ENCODE peak calls at places on chromosomes 7 and 10, in four cellular contexts. B is WTC11, D is SK-N-SH, I is H1. N is an unnamed sample.

GRCh38 chr7:140478361-140479061 is 794 bp downstream of the MKRN1 start:
- DNase-seq in B (no peak), D (peak; percentile 84), I (peak; percentile 72), N (no peak)

GRCh38 chr10:45063605-45064231 is 63.0 kb downstream of the ZNF22 start:
- DNase-seq in B (no peak), D (no peak), I (no peak), N (no peak)

GRCh38 chr7:44333971-44334733 is 8.8 kb upstream of the CAMK2B start:
- DNase-seq in B (no peak), D (no peak), I (peak; percentile 37), N (no peak)

GRCh38 chr10:76432274-76433012 is 1001.0 kb downstream of the LRMDA start:
- DNase-seq in B (no peak), D (peak; percentile 18), I (no peak), N (no peak)

GRCh38 chr7:23275906-23276305 is 23.2 kb upstream of the MALSU1 start:
- DNase-seq in B (no peak), D (no peak), I (no peak), N (no peak)

GRCh38 chr10:102581401-102581800 is 62.9 kb upstream of the TRIM8 start:
- DNase-seq in B (no peak), D (no peak), I (no peak), N (no peak)

GRCh38 chr7:134875867-134876266 is 96.4 kb downstream of the CALD1 start:
- DNase-seq in B (no peak), D (no peak), I (no peak), N (no peak)

GRCh38 chr7:108529341-108529740 is 3.4 kb upstream of the PNPLA8 start:
- DNase-seq in B (no peak), D (no peak), I (no peak), N (no peak)

GRCh38 chr10:5595591-5596590 is 70.5 kb downstream of the ASB13 start:
- DNase-seq in B (no peak), D (no peak), I (no peak), N (no peak)

GRCh38 chr7:150580995-150581394 is 13.8 kb downstream of the GIMAP4 start:
- DNase-seq in B (no peak), D (no peak), I (no peak), N (no peak)
- TF ChIP-seq TEAD4 in B (no peak), D (no peak), I (no peak), N (no peak)

GRCh38 chr7:27842094-27842493 is 102.1 kb downstream of the TAX1BP1 start:
- DNase-seq in B (no peak), D (peak; percentile 27), I (no peak), N (peak; percentile 41)
- TF ChIP-seq TEAD4 in B (no peak), D (no peak), I (no peak), N (no peak)

DNA sequence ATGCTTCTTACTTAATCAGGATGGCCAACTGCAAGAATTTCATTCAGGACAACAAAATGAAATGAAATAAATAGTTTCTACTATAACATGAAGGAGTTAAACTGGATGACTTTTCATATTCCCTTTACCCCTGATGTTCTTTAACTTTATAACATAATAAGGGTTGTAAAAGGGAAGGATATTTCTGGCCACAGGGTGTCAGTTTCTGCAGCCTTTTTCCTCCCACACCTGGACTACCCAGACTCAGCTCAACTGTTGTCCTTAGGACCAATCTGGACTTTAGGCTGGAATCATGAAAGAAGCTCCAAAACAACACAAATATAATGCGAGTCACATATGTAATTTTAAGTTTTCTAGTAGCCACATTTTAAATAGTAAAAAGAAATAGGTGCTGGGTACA is 43.4 kb downstream of the PRPS1L1 start:
- DNase-seq in B (no peak), D (no peak), I (no peak), N (no peak)
- TF ChIP-seq TEAD4 in B (no peak), D (no peak), I (no peak), N (no peak)

GRCh38 chr10:16386855-16387254 is 50.0 kb upstream of the PTER start:
- DNase-seq in B (peak; percentile 40), D (no peak), I (peak; percentile 64), N (no peak)

GRCh38 chr10:16384064-16384463 is 52.7 kb upstream of the PTER start:
- DNase-seq in B (no peak), D (no peak), I (no peak), N (no peak)

GRCh38 chr10:16381083-16381482 is 55.7 kb upstream of the PTER start:
- DNase-seq in B (no peak), D (no peak), I (no peak), N (no peak)
- TF ChIP-seq TEAD4 in B (no peak), D (no peak), I (no peak), N (no peak)

GRCh38 chr10:52335665-52336064 is 21.6 kb downstream of the DKK1 start:
- DNase-seq in B (no peak), D (no peak), I (no peak), N (no peak)
- TF ChIP-seq TEAD4 in B (no peak), D (no peak), I (no peak), N (no peak)

DNA sequence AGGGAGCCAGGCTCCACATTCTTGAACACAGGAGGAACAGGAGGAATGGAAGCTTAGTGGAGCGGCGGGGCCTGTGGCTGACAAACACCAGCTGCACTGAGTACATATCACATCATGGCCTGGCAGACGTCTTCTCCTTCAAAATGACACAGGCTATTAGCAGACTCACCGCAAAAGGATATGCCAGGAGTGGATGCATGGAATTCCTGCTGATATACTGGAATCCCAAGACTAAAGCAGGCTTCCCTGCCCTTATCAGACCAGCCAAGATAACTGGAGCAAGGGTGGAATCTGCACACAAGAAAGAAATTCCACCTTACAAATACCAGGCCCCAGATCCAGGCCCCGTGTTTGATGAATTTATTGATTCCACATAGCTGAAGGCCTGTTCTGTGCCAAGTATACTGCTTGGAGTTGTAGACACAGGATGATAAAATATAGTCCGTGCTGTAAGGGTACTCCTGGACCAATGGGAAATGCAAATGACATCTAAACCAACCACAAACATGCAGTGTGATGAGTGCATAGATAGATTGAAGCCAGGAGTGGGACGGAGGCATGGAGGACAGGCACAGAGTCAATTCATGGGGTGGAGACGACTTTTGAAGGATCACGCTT is 480.5 kb upstream of the ZMIZ1 start:
- DNase-seq in B (no peak), D (peak; percentile 65), I (no peak), N (no peak)
- TF ChIP-seq TEAD4 in B (no peak), D (peak; percentile 93), I (no peak), N (no peak)